ENCODE peak calls at places on chromosomes 6 and 20, in five cellular contexts. One of them, this sample, is unnamed.

GRCh38 chr20:41005361-41005729 is 23.3 kb upstream of the TOP1 start:
- DNase-seq in B cell: no peak
- DNase-seq in smooth muscle cell of the brain vasculature: peak
- DNase-seq in HCEC 1CT: peak
- DNase-seq in mesenteric fat pad: no peak
- DNase-seq in this sample: no peak

GRCh38 chr6:148557796-148558457 is 188.9 kb upstream of the UST start:
- DNase-seq in B cell: peak
- DNase-seq in smooth muscle cell of the brain vasculature: no peak
- DNase-seq in HCEC 1CT: no peak
- DNase-seq in mesenteric fat pad: no peak
- DNase-seq in this sample: no peak

GRCh38 chr20:1804554-1804956 is 90.7 kb upstream of the SIRPA start:
- DNase-seq in B cell: no peak
- DNase-seq in smooth muscle cell of the brain vasculature: no peak
- DNase-seq in HCEC 1CT: no peak
- DNase-seq in mesenteric fat pad: peak
- DNase-seq in this sample: no peak

GRCh38 chr6:113779656-113780055 is 77.5 kb upstream of the MARCKS start:
- DNase-seq in B cell: no peak
- DNase-seq in smooth muscle cell of the brain vasculature: no peak
- DNase-seq in HCEC 1CT: no peak
- DNase-seq in mesenteric fat pad: no peak
- DNase-seq in this sample: no peak

GRCh38 chr6:157954150-157955117 is 27.2 kb upstream of the SYNJ2 start:
- DNase-seq in B cell: no peak
- DNase-seq in smooth muscle cell of the brain vasculature: no peak
- DNase-seq in HCEC 1CT: peak
- DNase-seq in mesenteric fat pad: no peak
- DNase-seq in this sample: no peak

GRCh38 chr6:130946076-130946475 is 117.0 kb downstream of the EPB41L2 start:
- DNase-seq in B cell: no peak
- DNase-seq in smooth muscle cell of the brain vasculature: no peak
- DNase-seq in HCEC 1CT: peak
- DNase-seq in mesenteric fat pad: no peak
- DNase-seq in this sample: no peak

GRCh38 chr20:48921883-48922867 is 664 bp downstream of the ARFGEF2 start:
- DNase-seq in B cell: no peak
- DNase-seq in smooth muscle cell of the brain vasculature: no peak
- DNase-seq in HCEC 1CT: peak
- DNase-seq in mesenteric fat pad: no peak
- DNase-seq in this sample: no peak

GRCh38 chr20:7540018-7540417 is 400.2 kb downstream of the HAO1 start:
- DNase-seq in B cell: no peak
- DNase-seq in smooth muscle cell of the brain vasculature: no peak
- DNase-seq in HCEC 1CT: no peak
- DNase-seq in mesenteric fat pad: no peak
- DNase-seq in this sample: no peak

GRCh38 chr6:130158548-130158947 is 64.2 kb downstream of the SAMD3 start:
- DNase-seq in B cell: no peak
- DNase-seq in smooth muscle cell of the brain vasculature: no peak
- DNase-seq in HCEC 1CT: no peak
- DNase-seq in mesenteric fat pad: no peak
- DNase-seq in this sample: no peak

GRCh38 chr6:88596801-88597200 is 366.6 kb downstream of the RNGTT start:
- DNase-seq in B cell: no peak
- DNase-seq in smooth muscle cell of the brain vasculature: no peak
- DNase-seq in HCEC 1CT: no peak
- DNase-seq in mesenteric fat pad: no peak
- DNase-seq in this sample: no peak

GRCh38 chr6:3808759-3809514 is 40.2 kb upstream of the FAM50B start:
- DNase-seq in B cell: no peak
- DNase-seq in smooth muscle cell of the brain vasculature: peak
- DNase-seq in HCEC 1CT: peak
- DNase-seq in mesenteric fat pad: no peak
- DNase-seq in this sample: no peak

GRCh38 chr20:44494266-44494665 is 18.6 kb downstream of the TTPAL start:
- DNase-seq in B cell: no peak
- DNase-seq in smooth muscle cell of the brain vasculature: no peak
- DNase-seq in HCEC 1CT: peak
- DNase-seq in mesenteric fat pad: no peak
- DNase-seq in this sample: no peak

GRCh38 chr6:169880516-169880915 is 129.1 kb downstream of the ERMARD start:
- DNase-seq in B cell: no peak
- DNase-seq in smooth muscle cell of the brain vasculature: no peak
- DNase-seq in HCEC 1CT: no peak
- DNase-seq in mesenteric fat pad: peak
- DNase-seq in this sample: no peak

GRCh38 chr6:38179300-38179699 is 359.8 kb downstream of the ZFAND3 start:
- DNase-seq in B cell: no peak
- DNase-seq in smooth muscle cell of the brain vasculature: no peak
- DNase-seq in HCEC 1CT: no peak
- DNase-seq in mesenteric fat pad: peak
- DNase-seq in this sample: no peak

GRCh38 chr6:13368079-13368478 is 39.7 kb upstream of the TBC1D7 start:
- DNase-seq in B cell: no peak
- DNase-seq in smooth muscle cell of the brain vasculature: no peak
- DNase-seq in HCEC 1CT: no peak
- DNase-seq in mesenteric fat pad: no peak
- DNase-seq in this sample: no peak

This sample was measured in GM13976.